ENCODE peak calls at places on chromosome 9, in four cellular contexts. O is fibroblast of mammary gland, W is cardiac muscle cell, A is pancreas. V is an unnamed sample.
A peak's percentile ranks its signal among the peaks of the same experiment; 100 is the strongest.

GRCh38 chr9:74570879-74571512 is 73.9 kb downstream of the RORB start:
- DNase-seq in O (peak; percentile 56), W (peak; percentile 48), A (no peak), V (no peak)

GRCh38 chr9:92963831-92964606 is 16.7 kb downstream of the FGD3 start:
- DNase-seq in O (no peak), W (no peak), A (no peak), V (no peak)

GRCh38 chr9:125258832-125259534 is 2.6 kb upstream of the GAPVD1 start:
- DNase-seq in O (no peak), W (no peak), A (no peak), V (no peak)

GRCh38 chr9:110049699-110050450 is 158.1 kb downstream of the C9orf152 start:
- DNase-seq in O (no peak), W (no peak), A (peak; percentile 60), V (peak; percentile 19)

GRCh38 chr9:121532881-121533280 is 33.2 kb upstream of the GGTA1 start:
- DNase-seq in O (no peak), W (no peak), A (no peak), V (no peak)

GRCh38 chr9:93899609-93900435 is 55.3 kb downstream of the BARX1 start:
- DNase-seq in O (no peak), W (no peak), A (no peak), V (peak; percentile 29)

GRCh38 chr9:123749580-123750202 is 180.2 kb downstream of the DENND1A start:
- DNase-seq in O (peak; percentile 22), W (no peak), A (no peak), V (no peak)

GRCh38 chr9:20981486-20981885 is 50.0 kb downstream of the HACD4 start:
- DNase-seq in O (peak; percentile 67), W (peak; percentile 81), A (no peak), V (no peak)

GRCh38 chr9:84235516-84235915 is 105.0 kb downstream of the SLC28A3 start:
- DNase-seq in O (no peak), W (no peak), A (no peak), V (no peak)

GRCh38 chr9:76665458-76665857 is 98.8 kb upstream of the PCA3 start:
- DNase-seq in O (peak; percentile 43), W (no peak), A (no peak), V (no peak)

GRCh38 chr9:81430727-81431126 is 258.6 kb downstream of the TLE1 start:
- DNase-seq in O (peak; percentile 25), W (no peak), A (no peak), V (no peak)

GRCh38 chr9:123002754-123003153 is 30.7 kb upstream of the GPR21 start:
- DNase-seq in O (no peak), W (peak; percentile 83), A (no peak), V (no peak)

GRCh38 chr9:28714175-28714574 is 1140.9 kb upstream of the C9orf72 start:
- DNase-seq in O (no peak), W (no peak), A (no peak), V (no peak)

GRCh38 chr9:99362317-99362716 is 140.2 kb downstream of the SEC61B start:
- DNase-seq in O (no peak), W (no peak), A (no peak), V (no peak)

GRCh38 chr9:93024986-93025630 is 33.4 kb upstream of the SUSD3 start:
- DNase-seq in O (no peak), W (no peak), A (peak; percentile 35), V (no peak)

GRCh38 chr9:18359335-18359734 is 114.6 kb upstream of the ADAMTSL1 start:
- DNase-seq in O (peak; percentile 84), W (peak; percentile 24), A (no peak), V (no peak)

GRCh38 chr9:127569819-127570401 is 42.2 kb upstream of the STXBP1 start:
- DNase-seq in O (no peak), W (no peak), A (no peak), V (no peak)
- H3K4me3 ChIP-seq in O (peak overlapping the region; percentile 52), W (peak overlapping the region; percentile 95), A (peak overlapping the region; percentile 99), V (peak overlapping the region; percentile 52)

GRCh38 chr9:116365056-116365471 is 211.5 kb downstream of the PAPPA start:
- DNase-seq in O (peak; percentile 72), W (peak; percentile 85), A (peak; percentile 74), V (peak; percentile 38)
- TF ChIP-seq CTCF in O (no peak), W (peak; percentile 20), A (no peak), V (no peak)

DNA sequence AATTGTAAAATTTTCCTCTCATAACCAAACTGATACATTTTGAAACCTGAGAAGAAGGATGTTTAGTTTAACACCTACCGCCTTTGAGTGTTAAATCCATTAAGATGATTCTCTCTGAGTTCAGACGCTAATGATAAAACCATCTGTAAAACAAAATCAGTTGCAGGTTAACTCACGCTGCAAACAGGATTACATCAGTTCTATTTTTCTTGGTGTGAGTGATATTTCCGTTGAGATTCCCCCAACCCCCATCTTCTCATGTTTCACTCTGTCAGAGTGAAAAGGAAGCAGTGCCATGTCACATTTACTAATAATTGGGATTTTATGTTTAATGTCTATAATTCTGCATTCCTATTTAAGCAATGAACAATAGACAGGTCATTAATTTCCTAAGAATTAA is 146.5 kb downstream of the FANCC start:
- DNase-seq in O (peak; percentile 45), W (peak; percentile 45), A (no peak), V (no peak)
- H3K4me3 ChIP-seq in O (no peak overlapping the region), W (no peak overlapping the region), A (no peak overlapping the region), V (no peak overlapping the region)

DNA sequence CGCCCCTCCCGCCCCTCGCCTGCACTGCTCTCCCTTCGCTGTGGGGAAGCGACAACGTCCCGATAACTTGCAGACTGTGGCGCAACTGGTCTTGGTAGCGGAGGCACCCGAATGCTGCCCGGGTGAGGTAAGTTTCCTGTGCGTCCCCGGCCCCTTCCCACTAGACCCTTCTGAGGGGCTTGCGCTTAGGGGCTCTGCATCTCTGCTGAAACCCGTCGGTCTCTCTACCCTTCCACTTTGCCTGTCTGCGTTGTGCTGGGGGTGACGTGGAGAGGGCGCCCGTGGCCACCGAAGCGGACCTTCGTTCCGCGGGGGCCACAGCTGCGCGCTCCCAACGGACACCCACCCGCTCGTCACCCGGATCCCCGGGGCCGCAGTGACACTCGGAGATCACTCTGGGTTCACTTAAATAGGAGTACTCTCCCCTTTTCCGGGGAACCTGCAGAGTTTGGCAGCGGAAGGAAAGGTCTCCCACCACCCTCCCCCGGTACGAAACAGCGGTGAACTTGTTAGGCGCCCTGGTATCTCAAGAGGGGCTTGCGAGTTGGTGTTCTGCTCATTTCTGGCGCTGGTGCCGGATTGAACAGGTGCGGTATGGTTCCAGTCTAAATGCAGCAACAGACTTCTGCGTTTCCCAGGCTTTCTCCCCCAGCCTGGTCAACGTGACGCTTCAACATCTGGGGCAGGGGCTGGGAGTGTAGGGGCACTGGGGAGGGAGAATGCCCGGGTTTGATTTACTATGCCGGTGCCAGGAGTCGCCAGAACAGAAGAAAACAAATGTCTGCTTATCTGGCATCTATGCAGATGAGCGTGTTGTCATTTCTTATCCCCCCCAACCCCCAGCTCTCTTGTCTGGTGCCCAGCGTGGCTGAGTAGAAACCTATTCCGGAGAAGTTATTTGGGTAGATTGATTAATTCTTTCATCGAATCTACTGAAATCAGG is 867 bp downstream of the PIP5K1B start:
- DNase-seq in O (no peak), W (peak; percentile 12), A (no peak), V (peak; percentile 37)
- TF ChIP-seq CTCF in O (no peak), W (no peak), A (no peak), V (no peak)

DNA sequence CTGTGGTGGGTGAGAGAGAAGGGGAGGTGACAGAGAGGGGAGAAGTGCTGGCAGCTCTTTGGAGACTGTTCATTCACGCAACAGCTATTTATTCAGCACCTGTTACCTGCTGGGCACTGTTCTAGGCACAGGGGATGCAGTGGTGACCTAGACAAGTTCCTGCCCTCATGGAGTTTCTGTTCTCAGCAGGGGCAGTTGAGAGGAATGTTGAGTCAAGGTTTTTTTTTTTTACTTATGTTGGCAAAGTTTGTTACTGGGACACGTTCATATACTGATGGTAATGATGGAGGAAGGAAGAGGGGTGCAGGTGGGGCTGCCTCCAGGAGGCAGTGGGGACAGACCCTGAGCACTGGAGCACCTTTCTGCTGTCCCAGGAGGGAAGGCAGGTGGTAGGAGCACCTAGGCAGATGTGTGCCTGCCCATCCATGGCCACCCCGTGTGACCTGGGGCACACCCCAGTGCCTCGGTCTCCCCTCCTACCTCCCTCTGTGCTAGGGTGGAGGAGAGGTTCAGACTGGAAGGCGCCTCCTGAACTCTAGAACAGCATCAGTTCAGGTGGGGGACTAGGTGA is 49.4 kb upstream of the SLC25A51 start:
- DNase-seq in O (peak; percentile 34), W (no peak), A (no peak), V (no peak)
- H3K4me3 ChIP-seq in O (no peak overlapping the region), W (no peak overlapping the region), A (no peak overlapping the region), V (no peak overlapping the region)

GRCh38 chr9:77939149-77939668 is 92.4 kb downstream of the GNAQ start:
- DNase-seq in O (no peak), W (peak; percentile 71), A (no peak), V (no peak)

GRCh38 chr9:77943053-77943452 is 88.6 kb downstream of the GNAQ start:
- DNase-seq in O (peak; percentile 31), W (peak; percentile 58), A (no peak), V (no peak)

GRCh38 chr9:77946969-77947368 is 84.6 kb downstream of the GNAQ start:
- DNase-seq in O (no peak), W (no peak), A (no peak), V (no peak)

GRCh38 chr9:77945798-77946197 is 85.8 kb downstream of the GNAQ start:
- DNase-seq in O (no peak), W (peak; percentile 80), A (no peak), V (no peak)

GRCh38 chr9:77944556-77945261 is 86.9 kb downstream of the GNAQ start:
- DNase-seq in O (no peak), W (no peak), A (no peak), V (no peak)
- TF ChIP-seq CTCF in O (no peak), W (no peak), A (no peak), V (no peak)

DNA sequence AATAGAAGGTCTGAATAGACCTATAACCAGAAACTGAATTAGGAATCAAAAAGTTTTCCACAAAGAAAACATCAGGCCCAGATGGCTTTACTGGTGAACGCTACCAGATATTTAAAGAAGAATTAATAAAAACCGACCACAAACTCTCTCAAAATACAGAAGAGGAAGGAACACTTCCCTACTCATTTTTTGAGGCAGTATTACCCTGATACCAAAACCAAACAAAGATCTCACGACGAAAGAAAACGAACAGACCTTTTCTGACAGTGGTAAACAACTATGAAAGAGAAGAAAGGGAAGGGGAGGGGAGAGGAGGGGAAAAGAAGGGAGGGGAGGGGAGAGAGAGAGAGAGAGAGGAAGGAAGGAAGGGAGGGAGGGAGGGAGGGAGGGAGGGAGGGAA is 13.5 kb downstream of the B4GALT1 start:
- DNase-seq in O (no peak), W (no peak), A (no peak), V (no peak)
- H3K4me3 ChIP-seq in O (no peak overlapping the region), W (no peak overlapping the region), A (no peak overlapping the region), V (no peak overlapping the region)